ENCODE peak calls at places on chromosomes 1 and 21, in five cellular contexts. T is IMR-90, N is K562, H is H1, Q is HepG2. J is an unnamed sample.

GRCh38 chr1:69673301-69673700 is 105.6 kb downstream of the LRRC7 start:
- DNase-seq in T (no peak), H (no peak), N (no peak), Q (no peak), J (no peak)

GRCh38 chr21:46599251-46599572 is 5.7 kb downstream of the S100B start:
- DNase-seq in H (no peak), T (peak; percentile 92), N (peak; percentile 15), Q (peak; percentile 94), J (peak; percentile 10)

GRCh38 chr1:223776075-223776814 is 63.9 kb downstream of the CAPN2 start:
- DNase-seq in T (peak; percentile 91), N (peak; percentile 40), H (no peak), Q (no peak), J (peak; percentile 83)

GRCh38 chr1:155250246-155250632 is 5.0 kb downstream of the ENTREP3 start:
- DNase-seq in T (no peak), N (no peak), Q (no peak), H (no peak), J (no peak)

GRCh38 chr21:14259669-14260458 is 43.9 kb downstream of the RBM11 start:
- DNase-seq in T (peak; percentile 56), Q (peak; percentile 39), H (no peak), N (peak; percentile 26), J (peak; percentile 3)

GRCh38 chr1:118960026-118960561 is 28.0 kb downstream of the TBX15 start:
- DNase-seq in T (no peak), H (peak; percentile 50), Q (no peak), N (no peak), J (peak; percentile 5)

GRCh38 chr1:52601976-52602327 is 219 bp upstream of the GPX7 start:
- DNase-seq in T (no peak), N (no peak), H (no peak), Q (no peak), J (no peak)

GRCh38 chr1:94542088-94542671 is 621 bp upstream of the F3 start:
- DNase-seq in T (peak; percentile 83), N (no peak), H (peak; percentile 63), Q (no peak), J (no peak)

GRCh38 chr1:200890818-200891773 is 3.6 kb upstream of the INAVA start:
- DNase-seq in Q (peak; percentile 68), T (peak; percentile 19), N (no peak), H (peak; percentile 86), J (peak; percentile 78)

GRCh38 chr1:209641216-209642181 is 10.7 kb downstream of the LAMB3 start:
- DNase-seq in N (no peak), T (no peak), H (no peak), Q (no peak), J (no peak)

GRCh38 chr1:151508721-151509292 is 2.4 kb upstream of the CGN start:
- DNase-seq in N (peak; percentile 41), H (no peak), T (no peak), Q (no peak), J (peak; percentile 57)

GRCh38 chr1:91884459-91885290 is 1.3 kb downstream of the TGFBR3 start:
- DNase-seq in H (peak; percentile 57), N (no peak), Q (peak; percentile 43), T (peak; percentile 24), J (no peak)

GRCh38 chr1:226425431-226426031 is 17.6 kb upstream of the PARP1 start:
- DNase-seq in N (no peak), Q (no peak), H (no peak), T (no peak), J (no peak)

GRCh38 chr1:15947382-15948090 is 28.4 kb downstream of the ZBTB17 start:
- DNase-seq in T (no peak), N (no peak), Q (no peak), H (no peak), J (no peak)

GRCh38 chr1:191831572-191831971 is 326.7 kb upstream of the RGS18 start:
- DNase-seq in Q (no peak), N (no peak), H (no peak), T (no peak), J (no peak)

GRCh38 chr1:234188454-234188792 is 184.8 kb upstream of the COA6 start:
- DNase-seq in Q (peak; percentile 34), H (peak; percentile 85), T (no peak), N (no peak), J (peak; percentile 18)

GRCh38 chr1:3038571-3039181 is 17.4 kb downstream of the ACTRT2 start:
- DNase-seq in N (no peak), H (no peak), Q (no peak), T (no peak), J (no peak)

GRCh38 chr1:167715653-167716302 is 6.0 kb upstream of the MPZL1 start:
- DNase-seq in T (peak; percentile 10), H (no peak), N (no peak), Q (no peak), J (no peak)

GRCh38 chr1:232108598-232108997 is 482.0 kb downstream of the DISC1 start:
- DNase-seq in H (no peak), T (no peak), Q (no peak), N (no peak), J (no peak)

GRCh38 chr1:189819751-189820150 is 657.9 kb downstream of the BRINP3 start:
- DNase-seq in H (no peak), T (no peak), Q (no peak), N (no peak), J (no peak)

GRCh38 chr1:202579806-202580205 is 130.4 kb downstream of the SYT2 start:
- DNase-seq in Q (no peak), H (no peak), N (no peak), T (peak; percentile 96), J (no peak)

GRCh38 chr1:32900956-32901822 is at the start of gene TMEM54:
- DNase-seq in Q (no peak), H (peak; percentile 69), N (peak; percentile 95), T (peak; percentile 15), J (no peak)

DNA sequence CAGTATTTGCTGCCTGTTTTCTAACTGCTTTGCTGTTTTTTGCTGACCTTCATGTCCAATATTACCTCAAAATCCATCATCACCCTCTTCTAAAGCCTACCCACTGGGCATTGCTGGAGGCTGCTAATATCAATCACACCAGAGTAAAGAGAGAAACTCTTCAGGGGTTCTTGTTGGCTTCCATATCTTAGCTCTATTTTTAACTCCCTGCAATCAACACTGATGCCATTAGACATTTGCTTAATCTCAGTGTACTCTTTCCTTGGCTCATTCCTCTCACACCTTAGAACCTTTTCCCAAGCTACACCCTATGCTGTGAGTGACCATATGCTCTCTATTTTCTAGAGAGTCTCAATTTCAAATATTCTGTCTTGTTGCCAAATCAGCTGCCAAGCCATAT is 40.6 kb upstream of the RABGAP1L start:
- DNase-seq in Q (no peak), H (no peak), N (no peak), T (no peak), J (no peak)
- TF ChIP-seq MAFK in Q (no peak), H (no peak), N (no peak), T (no peak), J (no peak)

GRCh38 chr21:38241029-38241740 is 15.6 kb upstream of the KCNJ15 start:
- DNase-seq in T (no peak), Q (no peak), H (no peak), N (no peak), J (no peak)
- TF ChIP-seq CEBPB in T (no peak), Q (no peak), H (no peak), N (no peak), J (no peak)

DNA sequence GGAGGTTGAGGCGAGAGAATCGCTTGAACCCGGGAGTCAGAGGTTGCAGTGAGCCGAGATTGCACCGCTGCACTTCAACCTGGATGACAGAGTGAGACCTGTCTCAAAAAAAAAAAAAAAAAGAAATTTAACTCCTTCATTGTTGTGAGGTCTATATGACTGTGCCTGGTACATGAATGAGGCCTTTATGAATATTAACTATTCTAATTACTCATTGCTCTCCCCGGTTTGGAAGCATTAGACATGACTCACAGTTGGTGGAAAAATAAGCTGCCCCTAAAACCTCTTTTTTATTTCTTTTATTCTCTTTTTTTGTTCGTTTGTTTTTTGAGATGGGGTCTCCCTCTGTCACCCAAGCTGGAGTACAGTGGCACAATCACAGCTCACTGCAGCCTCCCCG is 3.3 kb downstream of the NPPB start:
- DNase-seq in N (no peak), H (no peak), T (no peak), Q (no peak), J (no peak)
- TF ChIP-seq MAFK in N (no peak), H (no peak), T (no peak), Q (no peak), J (no peak)

GRCh38 chr21:30719401-30719800 is 824 bp upstream of the KRTAP21-3 start:
- DNase-seq in H (no peak), Q (no peak), T (no peak), N (no peak), J (no peak)

GRCh38 chr21:30714436-30714835 is 4.1 kb downstream of the KRTAP21-3 start:
- DNase-seq in H (no peak), T (no peak), N (no peak), Q (no peak), J (no peak)

GRCh38 chr21:30714946-30715345 is 3.6 kb downstream of the KRTAP21-3 start:
- DNase-seq in T (no peak), H (no peak), Q (no peak), N (no peak), J (no peak)

GRCh38 chr21:30717105-30717504 is 1.5 kb downstream of the KRTAP21-3 start:
- DNase-seq in N (no peak), T (no peak), H (no peak), Q (no peak), J (no peak)

DNA sequence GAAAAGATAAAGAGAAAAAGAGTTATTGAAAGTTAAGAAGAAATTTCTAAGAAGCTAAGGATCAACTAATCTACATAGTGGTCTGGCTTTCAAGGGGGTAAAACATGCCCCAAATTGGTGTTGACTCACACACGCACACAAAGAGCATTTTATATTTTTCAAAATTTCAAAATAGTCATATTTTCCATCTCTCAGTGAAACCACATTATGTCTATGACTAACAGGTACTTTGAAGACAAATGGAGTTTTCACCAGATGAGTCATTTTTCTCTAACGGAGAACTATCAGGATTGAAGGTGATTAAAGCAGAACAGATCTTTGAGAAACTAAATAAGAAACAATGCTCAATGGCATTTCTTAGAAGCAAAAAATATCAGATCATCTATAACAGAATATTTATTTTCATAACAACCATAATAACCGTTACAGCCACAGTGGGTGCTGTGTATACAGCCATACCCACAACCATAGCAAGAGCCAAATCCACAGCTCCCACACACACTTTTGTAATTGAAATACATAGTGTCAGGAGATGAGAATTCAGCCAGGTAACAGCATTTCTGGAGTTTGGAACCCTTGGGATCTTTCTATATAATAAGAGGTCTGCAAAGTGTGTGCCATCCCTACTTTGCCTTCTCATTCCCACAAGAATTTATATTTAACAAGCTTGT is at the start of gene KRTAP21-3:
- DNase-seq in Q (no peak), T (no peak), H (no peak), N (no peak), J (no peak)
- TF ChIP-seq CEBPB in Q (no peak), T (no peak), H (no peak), N (no peak), J (no peak)

GRCh38 chr1:235327559-235328270 is at the start of gene ARID4B:
- DNase-seq in Q (no peak), H (peak; percentile 79), T (no peak), N (peak; percentile 94), J (peak; percentile 31)
- TF ChIP-seq MAFK in Q (no peak), H (no peak), T (no peak), N (no peak), J (no peak)

DNA sequence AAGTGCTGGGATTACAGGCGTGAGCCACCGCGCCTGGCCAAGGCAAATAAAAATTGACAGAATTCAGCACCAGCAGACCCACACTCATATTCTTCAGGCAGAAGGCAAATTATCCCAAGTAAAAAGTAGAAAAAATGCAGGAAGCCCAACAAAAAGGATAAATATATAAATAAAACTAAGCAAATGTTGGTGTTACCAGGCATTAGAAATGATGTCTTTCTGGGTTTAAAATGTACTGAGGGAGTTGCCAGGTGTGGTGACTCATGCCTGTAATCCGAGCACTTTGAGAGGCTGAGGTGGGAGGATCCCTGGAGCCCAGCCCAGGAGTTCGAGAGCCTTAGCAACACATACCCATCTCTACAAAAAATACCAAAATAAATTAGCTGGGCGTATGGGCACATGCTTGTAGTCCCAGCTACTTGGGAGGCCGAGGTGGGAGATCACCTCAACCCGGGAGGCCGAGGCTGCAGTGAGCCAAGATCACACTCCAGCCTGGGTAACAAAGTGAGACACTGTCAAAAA is 6.3 kb downstream of the INTS11 start:
- DNase-seq in H (no peak), N (no peak), T (peak; percentile 95), Q (peak; percentile 31), J (no peak)
- TF ChIP-seq CEBPB in H (no peak), N (no peak), T (no peak), Q (no peak), J (no peak)

J was measured in A549.